ENCODE peak calls at places on chromosomes 5 and 9, in six cellular contexts. Q is neuronal stem cell, S is H9, Z is IMR-90, R is H1, U is trophoblast cell. Y is an unnamed sample.

GRCh38 chr5:65121880-65122436 is 353.2 kb downstream of the CWC27 start:
- DNase-seq in Q (no peak), S (no peak), Z (peak; percentile 92), R (no peak), U (no peak), Y (peak; percentile 19)

GRCh38 chr5:139650031-139650688 is 2.0 kb downstream of the CXXC5 start:
- DNase-seq in Q (no peak), S (no peak), Z (no peak), R (no peak), U (peak; percentile 23), Y (peak; percentile 59)

GRCh38 chr9:82105729-82106128 is 117.2 kb downstream of the SPATA31D1 start:
- DNase-seq in Q (no peak), S (no peak), Z (no peak), R (no peak), U (no peak), Y (no peak)

GRCh38 chr5:137289856-137290255 is 209.3 kb downstream of the SPOCK1 start:
- DNase-seq in Q (no peak), S (no peak), Z (no peak), R (no peak), U (no peak), Y (no peak)

GRCh38 chr9:116156621-116157314 is 3.2 kb downstream of the PAPPA start:
- DNase-seq in Q (peak; percentile 42), S (peak; percentile 74), Z (peak; percentile 78), R (peak; percentile 67), U (peak; percentile 42), Y (peak; percentile 88)

GRCh38 chr5:142486581-142486980 is 161.8 kb upstream of the SPRY4 start:
- DNase-seq in Q (no peak), S (no peak), Z (peak; percentile 86), R (no peak), U (peak; percentile 51), Y (peak; percentile 73)

GRCh38 chr9:5764130-5764868 is 68.6 kb downstream of the ERMP1 start:
- DNase-seq in Q (no peak), S (no peak), Z (no peak), R (no peak), U (no peak), Y (no peak)

GRCh38 chr9:2043243-2043642 is 28.1 kb downstream of the SMARCA2 start:
- DNase-seq in Q (no peak), S (no peak), Z (no peak), R (no peak), U (no peak), Y (no peak)

GRCh38 chr5:2207966-2208544 is 325.3 kb upstream of the IRX4 start:
- DNase-seq in Q (no peak), S (peak; percentile 80), Z (no peak), R (peak; percentile 80), U (peak; percentile 30), Y (no peak)

GRCh38 chr9:123346026-123346425 is 10.0 kb upstream of the CRB2 start:
- DNase-seq in Q (no peak), S (no peak), Z (no peak), R (no peak), U (no peak), Y (no peak)

GRCh38 chr5:83767409-83767992 is 46.8 kb upstream of the HAPLN1 start:
- DNase-seq in Q (peak; percentile 4), S (no peak), Z (no peak), R (no peak), U (no peak), Y (peak; percentile 12)

GRCh38 chr5:59003124-59003523 is 420.2 kb downstream of the RAB3C start:
- DNase-seq in Q (no peak), S (no peak), Z (no peak), R (no peak), U (no peak), Y (no peak)

GRCh38 chr5:59001716-59002115 is 418.8 kb downstream of the RAB3C start:
- DNase-seq in Q (no peak), S (no peak), Z (no peak), R (no peak), U (no peak), Y (no peak)

GRCh38 chr5:58999804-59000595 is 417.1 kb downstream of the RAB3C start:
- DNase-seq in Q (no peak), S (peak; percentile 85), Z (no peak), R (peak; percentile 61), U (no peak), Y (no peak)

GRCh38 chr5:59002162-59002825 is 419.4 kb downstream of the RAB3C start:
- DNase-seq in Q (no peak), S (no peak), Z (no peak), R (no peak), U (no peak), Y (no peak)

GRCh38 chr5:59001154-59001553 is 418.3 kb downstream of the RAB3C start:
- DNase-seq in Q (no peak), S (no peak), Z (peak; percentile 26), R (no peak), U (no peak), Y (no peak)
- H3K14ac ChIP-seq in Q (no peak overlapping the region), S (no peak overlapping the region), Z (no peak overlapping the region), R (no peak overlapping the region), U (no peak overlapping the region), Y (no peak overlapping the region)

GRCh38 chr9:32430720-32431119 is 46.3 kb downstream of the ACO1 start:
- DNase-seq in Q (no peak), S (no peak), Z (peak; percentile 73), R (no peak), U (peak; percentile 81), Y (peak; percentile 37)
- H3K9ac ChIP-seq in Q (no peak overlapping the region), S (no peak overlapping the region), Z (peak overlapping the region; percentile 31), R (no peak overlapping the region), U (no peak overlapping the region), Y (peak overlapping the region; percentile 17)

DNA sequence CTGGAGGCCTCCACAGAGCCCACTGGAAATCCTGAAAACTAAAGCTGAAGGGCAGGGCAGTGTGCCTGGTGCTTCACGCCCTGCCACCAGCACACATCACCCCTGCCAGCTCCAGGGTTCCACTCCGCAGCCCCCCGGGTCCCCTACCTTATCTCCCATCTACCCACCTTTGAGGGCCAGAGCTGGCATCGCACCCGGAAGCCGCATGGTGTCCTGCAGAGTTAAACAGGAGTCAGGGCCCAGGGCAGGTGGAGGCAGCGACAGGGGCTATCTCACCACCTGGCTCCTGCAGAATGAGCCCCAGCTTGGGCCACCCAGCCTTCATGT is 18.8 kb downstream of the PDGFRB start:
- DNase-seq in Q (no peak), S (no peak), Z (no peak), R (no peak), U (no peak), Y (no peak)
- H2AK5ac ChIP-seq in Q (peak overlapping the region; percentile 96), S (no peak overlapping the region), Z (peak overlapping the region; percentile 100), R (peak overlapping the region; percentile 93), U (peak overlapping the region; percentile 98), Y (peak overlapping the region; percentile 26)

GRCh38 chr5:101904736-101905135 is 391.3 kb downstream of the SLCO4C1 start:
- DNase-seq in Q (no peak), S (no peak), Z (no peak), R (no peak), U (no peak), Y (peak; percentile 28)
- H3K14ac ChIP-seq in Q (no peak overlapping the region), S (no peak overlapping the region), Z (no peak overlapping the region), R (no peak overlapping the region), U (no peak overlapping the region), Y (no peak overlapping the region)

GRCh38 chr9:36166150-36166927 is 2.8 kb upstream of the CCIN start:
- DNase-seq in Q (peak; percentile 74), S (peak; percentile 89), Z (peak; percentile 81), R (peak; percentile 96), U (peak; percentile 82), Y (peak; percentile 80)
- H3K9ac ChIP-seq in Q (no peak overlapping the region), S (no peak overlapping the region), Z (peak overlapping the region; percentile 67), R (no peak overlapping the region), U (no peak overlapping the region), Y (peak overlapping the region; percentile 87)

Y was measured in mesenchymal stem cell.